ENCODE peak calls at places on chromosomes 1 and 21, in five cellular contexts. One of them, this sample, is unnamed.

GRCh38 chr1:234837713-234838112 is 227.7 kb upstream of the IRF2BP2 start:
- DNase-seq in body of pancreas: no peak
- DNase-seq in psoas muscle: no peak
- DNase-seq in right atrium auricular region: no peak
- DNase-seq in adrenal gland: no peak
- DNase-seq in this sample: no peak

GRCh38 chr1:41783189-41783639 is 135.5 kb downstream of the HIVEP3 start:
- DNase-seq in psoas muscle: no peak
- DNase-seq in adrenal gland: peak; percentile 53
- DNase-seq in right atrium auricular region: no peak
- DNase-seq in body of pancreas: no peak
- DNase-seq in this sample: no peak

GRCh38 chr1:193103759-193104495 is 1.3 kb downstream of the GLRX2 start:
- DNase-seq in adrenal gland: no peak
- DNase-seq in psoas muscle: no peak
- DNase-seq in body of pancreas: no peak
- DNase-seq in right atrium auricular region: no peak
- DNase-seq in this sample: no peak

GRCh38 chr1:53069663-53070327 is 7.8 kb downstream of the PODN start:
- DNase-seq in psoas muscle: peak; percentile 41
- DNase-seq in right atrium auricular region: peak; percentile 52
- DNase-seq in adrenal gland: no peak
- DNase-seq in body of pancreas: peak; percentile 1
- DNase-seq in this sample: no peak

GRCh38 chr1:205373022-205373421 is 16.3 kb upstream of the KLHDC8A start:
- DNase-seq in body of pancreas: no peak
- DNase-seq in psoas muscle: no peak
- DNase-seq in adrenal gland: no peak
- DNase-seq in right atrium auricular region: no peak
- DNase-seq in this sample: no peak

GRCh38 chr21:38470762-38471161 is 27.5 kb downstream of the ERG start:
- DNase-seq in right atrium auricular region: no peak
- DNase-seq in adrenal gland: no peak
- DNase-seq in body of pancreas: no peak
- DNase-seq in psoas muscle: no peak
- DNase-seq in this sample: no peak

GRCh38 chr1:17440074-17440826 is 773 bp upstream of the RCC2 start:
- DNase-seq in right atrium auricular region: no peak
- DNase-seq in psoas muscle: no peak
- DNase-seq in body of pancreas: no peak
- DNase-seq in adrenal gland: no peak
- DNase-seq in this sample: no peak

GRCh38 chr1:162709870-162710269 is 77.6 kb downstream of the DDR2 start:
- DNase-seq in adrenal gland: no peak
- DNase-seq in right atrium auricular region: no peak
- DNase-seq in body of pancreas: no peak
- DNase-seq in psoas muscle: no peak
- DNase-seq in this sample: no peak

GRCh38 chr1:239976130-239976968 is 115.3 kb upstream of the FMN2 start:
- DNase-seq in body of pancreas: peak; percentile 71
- DNase-seq in psoas muscle: no peak
- DNase-seq in adrenal gland: peak; percentile 63
- DNase-seq in right atrium auricular region: peak; percentile 69
- DNase-seq in this sample: no peak

GRCh38 chr1:201539561-201540404 is 856 bp downstream of the NAV1 start:
- DNase-seq in psoas muscle: peak; percentile 74
- DNase-seq in body of pancreas: peak; percentile 41
- DNase-seq in adrenal gland: peak; percentile 51
- DNase-seq in right atrium auricular region: peak; percentile 81
- DNase-seq in this sample: peak; percentile 61

GRCh38 chr21:40759061-40759460 is 87.9 kb downstream of the DSCAM start:
- DNase-seq in body of pancreas: no peak
- DNase-seq in psoas muscle: no peak
- DNase-seq in adrenal gland: no peak
- DNase-seq in right atrium auricular region: no peak
- DNase-seq in this sample: no peak

GRCh38 chr1:54230507-54231339 is 30.8 kb downstream of the MRPL37 start:
- DNase-seq in adrenal gland: no peak
- DNase-seq in right atrium auricular region: no peak
- DNase-seq in psoas muscle: no peak
- DNase-seq in body of pancreas: no peak
- DNase-seq in this sample: no peak

GRCh38 chr1:64955093-64956066 is 11.0 kb downstream of the JAK1 start:
- DNase-seq in adrenal gland: no peak
- DNase-seq in body of pancreas: peak; percentile 79
- DNase-seq in right atrium auricular region: no peak
- DNase-seq in psoas muscle: no peak
- DNase-seq in this sample: no peak
- TF ChIP-seq CTCF in adrenal gland: no peak
- TF ChIP-seq CTCF in body of pancreas: no peak
- TF ChIP-seq CTCF in right atrium auricular region: no peak
- TF ChIP-seq CTCF in psoas muscle: no peak
- TF ChIP-seq CTCF in this sample: no peak

GRCh38 chr1:67571406-67571805 is 113.6 kb upstream of the GADD45A start:
- DNase-seq in adrenal gland: no peak
- DNase-seq in psoas muscle: no peak
- DNase-seq in body of pancreas: no peak
- DNase-seq in right atrium auricular region: no peak
- DNase-seq in this sample: no peak
- H3K27ac ChIP-seq in adrenal gland: no peak overlapping the region
- H3K27ac ChIP-seq in psoas muscle: peak overlapping the region; percentile 93
- H3K27ac ChIP-seq in body of pancreas: peak overlapping the region; percentile 96
- H3K27ac ChIP-seq in right atrium auricular region: no peak overlapping the region
- H3K27ac ChIP-seq in this sample: no peak overlapping the region

DNA sequence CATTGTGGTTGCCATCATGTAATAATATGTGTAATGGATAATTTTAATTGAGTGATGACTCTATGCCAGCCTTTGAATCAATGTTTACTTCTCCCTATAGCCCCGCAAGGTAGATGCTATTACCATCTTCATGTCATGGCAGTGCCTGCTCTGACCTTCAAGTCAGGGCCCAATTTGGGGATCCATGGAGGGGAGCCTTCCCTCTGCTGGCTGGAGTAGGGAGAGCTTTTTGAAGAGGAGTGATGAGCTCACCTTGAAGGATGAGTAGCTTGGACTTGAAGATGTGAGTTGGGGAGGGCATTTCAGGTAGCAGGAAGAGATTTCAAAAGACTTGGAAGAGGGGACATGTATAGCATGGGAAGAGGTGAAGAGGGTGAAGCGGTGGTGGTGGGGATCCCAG is 189.2 kb downstream of the FOXD2 start:
- DNase-seq in body of pancreas: no peak
- DNase-seq in right atrium auricular region: no peak
- DNase-seq in adrenal gland: no peak
- DNase-seq in psoas muscle: no peak
- DNase-seq in this sample: no peak
- TF ChIP-seq CTCF in body of pancreas: no peak
- TF ChIP-seq CTCF in right atrium auricular region: no peak
- TF ChIP-seq CTCF in adrenal gland: no peak
- TF ChIP-seq CTCF in psoas muscle: no peak
- TF ChIP-seq CTCF in this sample: no peak

GRCh38 chr1:94015489-94015817 is 105.5 kb downstream of the ABCA4 start:
- DNase-seq in psoas muscle: no peak
- DNase-seq in right atrium auricular region: no peak
- DNase-seq in body of pancreas: no peak
- DNase-seq in adrenal gland: no peak
- DNase-seq in this sample: no peak
- H3K27ac ChIP-seq in psoas muscle: no peak overlapping the region
- H3K27ac ChIP-seq in right atrium auricular region: no peak overlapping the region
- H3K27ac ChIP-seq in body of pancreas: no peak overlapping the region
- H3K27ac ChIP-seq in adrenal gland: no peak overlapping the region
- H3K27ac ChIP-seq in this sample: no peak overlapping the region

DNA sequence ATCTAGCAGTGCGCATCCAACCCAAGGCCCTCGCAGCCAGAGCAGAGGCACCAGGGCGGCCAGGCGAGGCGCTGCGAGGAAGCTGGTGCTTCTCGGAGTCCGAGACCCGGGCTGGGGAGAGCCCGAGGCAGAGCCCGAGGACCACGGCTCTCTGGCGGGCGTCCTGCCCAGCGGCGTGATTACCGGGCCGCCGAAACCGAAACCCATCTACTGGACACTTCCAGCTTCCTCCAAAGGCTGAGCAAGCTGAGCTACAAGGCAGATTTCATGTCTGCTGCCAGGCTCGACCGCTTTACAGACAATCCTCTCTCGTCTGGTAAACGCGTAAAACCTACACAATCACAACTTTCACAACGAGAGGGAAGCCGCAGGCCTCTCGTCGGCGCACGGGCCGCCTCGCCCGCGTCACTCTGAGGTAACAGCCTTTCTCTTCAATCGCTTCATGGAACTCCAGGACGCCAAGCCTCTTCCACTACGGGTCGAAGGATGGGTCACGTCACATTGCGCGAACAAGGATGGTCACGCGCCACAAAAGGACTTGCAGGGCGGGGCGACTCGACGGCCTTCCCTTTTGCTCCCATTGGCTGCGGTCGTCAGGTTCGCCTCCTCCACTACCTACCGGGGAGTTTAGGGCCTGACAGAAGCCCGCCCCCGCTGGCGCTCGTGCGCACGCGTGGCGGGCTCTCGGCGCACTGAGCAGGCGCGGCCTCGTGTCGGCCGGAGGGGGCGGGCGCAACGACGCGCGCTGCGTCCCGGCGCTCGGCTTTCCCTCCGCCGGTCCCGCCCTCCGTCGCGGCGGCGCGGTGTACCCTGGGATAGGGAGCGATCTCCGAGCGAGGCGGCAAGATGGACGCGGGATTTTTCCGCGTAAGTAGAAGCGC is at the start of gene SRRM1:
- DNase-seq in body of pancreas: peak; percentile 99
- DNase-seq in psoas muscle: peak; percentile 100
- DNase-seq in right atrium auricular region: peak; percentile 100
- DNase-seq in adrenal gland: peak; percentile 100
- DNase-seq in this sample: peak; percentile 95
- TF ChIP-seq CTCF in body of pancreas: no peak
- TF ChIP-seq CTCF in psoas muscle: no peak
- TF ChIP-seq CTCF in right atrium auricular region: no peak
- TF ChIP-seq CTCF in adrenal gland: no peak
- TF ChIP-seq CTCF in this sample: peak; percentile 3

GRCh38 chr1:9886063-9886742 is 23.9 kb downstream of the CTNNBIP1 start:
- DNase-seq in adrenal gland: no peak
- DNase-seq in psoas muscle: peak; percentile 5
- DNase-seq in right atrium auricular region: no peak
- DNase-seq in body of pancreas: no peak
- DNase-seq in this sample: no peak
- H3K27ac ChIP-seq in adrenal gland: no peak overlapping the region
- H3K27ac ChIP-seq in psoas muscle: no peak overlapping the region
- H3K27ac ChIP-seq in right atrium auricular region: peak overlapping the region; percentile 76
- H3K27ac ChIP-seq in body of pancreas: no peak overlapping the region
- H3K27ac ChIP-seq in this sample: no peak overlapping the region

GRCh38 chr1:209876091-209876800 is 48.5 kb downstream of the UTP25 start:
- DNase-seq in body of pancreas: no peak
- DNase-seq in psoas muscle: no peak
- DNase-seq in adrenal gland: no peak
- DNase-seq in right atrium auricular region: no peak
- DNase-seq in this sample: no peak

GRCh38 chr1:209873067-209873810 is 45.5 kb downstream of the UTP25 start:
- DNase-seq in body of pancreas: no peak
- DNase-seq in psoas muscle: no peak
- DNase-seq in right atrium auricular region: no peak
- DNase-seq in adrenal gland: no peak
- DNase-seq in this sample: no peak

GRCh38 chr1:209879539-209879938 is 51.8 kb downstream of the UTP25 start:
- DNase-seq in psoas muscle: no peak
- DNase-seq in right atrium auricular region: no peak
- DNase-seq in body of pancreas: no peak
- DNase-seq in adrenal gland: no peak
- DNase-seq in this sample: no peak

GRCh38 chr1:209877109-209877764 is 49.5 kb downstream of the UTP25 start:
- DNase-seq in right atrium auricular region: no peak
- DNase-seq in psoas muscle: no peak
- DNase-seq in body of pancreas: no peak
- DNase-seq in adrenal gland: no peak
- DNase-seq in this sample: no peak

DNA sequence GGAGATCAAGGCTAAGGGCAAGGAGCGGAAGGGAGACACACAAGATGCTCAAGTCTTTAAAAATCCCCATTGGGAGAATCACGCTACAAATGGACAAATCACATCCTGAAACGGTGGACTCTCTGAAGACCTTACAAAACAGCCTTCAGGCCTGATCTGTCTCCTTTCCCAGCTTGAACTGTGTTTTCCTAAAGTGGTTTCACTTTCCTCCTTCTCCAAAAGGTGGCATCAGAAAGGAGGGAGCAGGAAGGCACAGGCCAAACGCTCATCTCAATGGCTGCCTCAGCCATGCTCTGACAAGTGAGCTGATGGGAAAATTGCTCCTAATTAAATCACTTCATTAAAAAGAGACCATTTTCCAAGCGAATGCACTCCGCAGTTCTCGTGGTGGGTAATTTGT is 47.7 kb downstream of the UTP25 start:
- DNase-seq in adrenal gland: peak; percentile 50
- DNase-seq in body of pancreas: peak; percentile 23
- DNase-seq in right atrium auricular region: no peak
- DNase-seq in psoas muscle: no peak
- DNase-seq in this sample: no peak
- TF ChIP-seq CTCF in adrenal gland: peak; percentile 19
- TF ChIP-seq CTCF in body of pancreas: no peak
- TF ChIP-seq CTCF in right atrium auricular region: no peak
- TF ChIP-seq CTCF in psoas muscle: no peak
- TF ChIP-seq CTCF in this sample: no peak

GRCh38 chr21:33544451-33544850 is 1.6 kb downstream of the SON start:
- DNase-seq in adrenal gland: no peak
- DNase-seq in psoas muscle: no peak
- DNase-seq in right atrium auricular region: no peak
- DNase-seq in body of pancreas: no peak
- DNase-seq in this sample: no peak

GRCh38 chr21:33541105-33541711 is 709 bp downstream of the GART start:
- DNase-seq in psoas muscle: no peak
- DNase-seq in adrenal gland: no peak
- DNase-seq in body of pancreas: no peak
- DNase-seq in right atrium auricular region: no peak
- DNase-seq in this sample: no peak

GRCh38 chr21:33542640-33543504 is at the start of gene SON:
- DNase-seq in psoas muscle: peak; percentile 100
- DNase-seq in body of pancreas: peak; percentile 99
- DNase-seq in adrenal gland: peak; percentile 99
- DNase-seq in right atrium auricular region: peak; percentile 100
- DNase-seq in this sample: peak; percentile 94

GRCh38 chr21:33541756-33542639 is at the start of gene GART:
- DNase-seq in adrenal gland: peak; percentile 84
- DNase-seq in psoas muscle: peak; percentile 92
- DNase-seq in body of pancreas: peak; percentile 84
- DNase-seq in right atrium auricular region: peak; percentile 79
- DNase-seq in this sample: peak; percentile 41

DNA sequence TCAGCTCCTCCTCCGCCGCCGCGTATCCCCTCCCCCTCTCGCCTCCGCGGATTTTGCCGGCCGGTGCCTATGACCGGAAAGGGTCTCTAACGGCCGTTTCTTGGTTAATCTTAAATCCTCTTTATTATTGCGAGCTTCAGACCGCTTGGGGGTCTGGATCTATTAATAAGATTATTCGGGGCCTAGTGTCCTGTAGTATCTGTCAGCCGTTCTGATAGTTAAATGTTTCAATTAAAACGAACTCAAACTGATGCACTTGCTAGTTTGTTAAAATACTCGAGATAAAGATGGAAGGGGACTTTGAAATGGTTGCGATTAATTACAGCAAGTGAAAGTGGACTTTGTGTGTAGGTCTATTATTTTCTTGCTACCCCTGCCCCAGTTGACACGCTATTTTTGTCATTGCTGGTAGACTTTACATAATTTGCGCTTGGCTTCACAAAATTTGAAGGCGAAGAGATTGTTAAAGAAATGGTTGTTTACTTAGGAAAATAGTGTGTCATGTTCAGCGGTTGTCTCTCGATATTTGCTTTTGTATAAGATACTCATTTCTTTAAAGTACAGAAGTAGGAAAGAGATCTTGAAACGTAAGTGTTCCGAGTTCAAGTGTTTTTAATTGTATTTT is 779 bp downstream of the SON start:
- DNase-seq in adrenal gland: peak; percentile 74
- DNase-seq in psoas muscle: peak; percentile 87
- DNase-seq in body of pancreas: peak; percentile 69
- DNase-seq in right atrium auricular region: no peak
- DNase-seq in this sample: no peak
- H3K27ac ChIP-seq in adrenal gland: peak overlapping the region; percentile 100
- H3K27ac ChIP-seq in psoas muscle: peak overlapping the region; percentile 99
- H3K27ac ChIP-seq in body of pancreas: peak overlapping the region; percentile 93
- H3K27ac ChIP-seq in right atrium auricular region: peak overlapping the region; percentile 92
- H3K27ac ChIP-seq in this sample: peak overlapping the region; percentile 98